ENCODE peak calls at places on chromosomes 4 and X, in eight cellular contexts. L, B, K, Q, A, O, V and D are unnamed samples.

GRCh38 chr4:95549246-95550138 is 719 bp upstream of the UNC5C start:
- DNase-seq in L (no peak), B (no peak), K (peak), Q (peak), A (peak), O (peak), V (peak), D (peak)

GRCh38 chrX:138890491-138890890 is 179.0 kb upstream of the FGF13 start:
- DNase-seq in L (no peak), B (no peak), K (no peak), Q (no peak), A (no peak), O (no peak), V (no peak), D (no peak)

GRCh38 chr4:26140150-26140898 is 180.5 kb upstream of the RBPJ start:
- DNase-seq in L (no peak), B (peak), K (peak), Q (no peak), A (no peak), O (no peak), V (no peak), D (peak)

GRCh38 chrX:133265331-133265730 is 47.2 kb upstream of the TFDP3 start:
- DNase-seq in L (no peak), B (no peak), K (peak), Q (no peak), A (peak), O (no peak), V (no peak), D (no peak)

GRCh38 chr4:17912011-17912410 is 101.2 kb downstream of the NCAPG start:
- DNase-seq in L (no peak), B (no peak), K (no peak), Q (no peak), A (no peak), O (no peak), V (no peak), D (no peak)

GRCh38 chr4:55545133-55545532 is 1.6 kb downstream of the CLOCK start:
- DNase-seq in L (peak), B (no peak), K (peak), Q (no peak), A (no peak), O (no peak), V (no peak), D (no peak)

GRCh38 chrX:43809463-43809862 is 72.8 kb downstream of the MAOB start:
- DNase-seq in L (no peak), B (no peak), K (no peak), Q (no peak), A (no peak), O (no peak), V (no peak), D (no peak)

GRCh38 chr4:160299177-160299576 is 1196.3 kb downstream of the RAPGEF2 start:
- DNase-seq in L (no peak), B (no peak), K (no peak), Q (no peak), A (no peak), O (no peak), V (no peak), D (no peak)

GRCh38 chrX:119222932-119223331 is 13.2 kb upstream of the PGRMC1 start:
- DNase-seq in L (no peak), B (no peak), K (no peak), Q (no peak), A (no peak), O (no peak), V (no peak), D (no peak)

DNA sequence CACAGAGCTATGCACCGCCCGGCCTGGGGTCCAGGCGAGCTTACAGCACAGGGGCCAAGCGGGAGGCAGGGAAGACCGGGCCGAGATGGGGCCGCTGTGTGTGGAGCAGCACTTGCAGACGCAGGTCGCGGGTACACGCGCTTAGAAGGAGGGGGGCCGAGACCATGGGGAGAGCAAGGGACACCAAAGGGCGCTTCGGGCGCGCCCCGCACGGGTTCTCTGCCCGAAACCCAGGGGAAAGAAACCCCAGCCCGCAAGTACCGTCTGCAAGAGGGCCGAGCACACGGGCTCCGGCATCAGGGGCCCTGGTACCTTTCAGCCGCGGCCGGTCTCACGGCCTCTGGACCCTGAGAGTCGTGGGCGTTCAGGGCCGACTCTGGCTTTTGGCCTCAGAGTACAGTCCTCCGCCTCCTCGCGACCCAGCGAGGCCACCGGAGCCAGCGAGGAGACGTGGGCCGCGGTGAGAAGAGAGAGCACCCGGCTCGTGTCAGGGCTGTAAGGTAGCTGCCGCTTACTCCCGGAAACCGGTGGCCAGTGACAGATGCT is 337 bp downstream of the EOLA2 start:
- DNase-seq in L (no peak), B (no peak), K (peak), Q (no peak), A (peak), O (peak), V (peak), D (no peak)
- TF ChIP-seq POLR2A in L (no peak), B (no peak), K (no peak), Q (peak), A (no peak), O (no peak), V (no peak), D (no peak)

GRCh38 chr4:74444891-74445642 is at the start of gene AREG:
- DNase-seq in L (peak), B (peak), K (peak), Q (peak), A (peak), O (peak), V (peak), D (no peak)
- TF ChIP-seq POLR2A in L (peak), B (peak), K (no peak), Q (peak), A (peak), O (no peak), V (peak), D (no peak)

GRCh38 chr4:16225996-16226815 is at the start of gene TAPT1:
- DNase-seq in L (no peak), B (peak), K (peak), Q (peak), A (peak), O (peak), V (peak), D (peak)

GRCh38 chr4:16227462-16227868 is 1.2 kb upstream of the TAPT1 start:
- DNase-seq in L (no peak), B (peak), K (peak), Q (peak), A (peak), O (peak), V (peak), D (no peak)

GRCh38 chr4:16225681-16225995 is 633 bp downstream of the TAPT1 start:
- DNase-seq in L (no peak), B (no peak), K (no peak), Q (no peak), A (no peak), O (no peak), V (no peak), D (no peak)

GRCh38 chr4:16225139-16225538 is 1.1 kb downstream of the TAPT1 start:
- DNase-seq in L (no peak), B (no peak), K (peak), Q (no peak), A (no peak), O (no peak), V (no peak), D (no peak)

DNA sequence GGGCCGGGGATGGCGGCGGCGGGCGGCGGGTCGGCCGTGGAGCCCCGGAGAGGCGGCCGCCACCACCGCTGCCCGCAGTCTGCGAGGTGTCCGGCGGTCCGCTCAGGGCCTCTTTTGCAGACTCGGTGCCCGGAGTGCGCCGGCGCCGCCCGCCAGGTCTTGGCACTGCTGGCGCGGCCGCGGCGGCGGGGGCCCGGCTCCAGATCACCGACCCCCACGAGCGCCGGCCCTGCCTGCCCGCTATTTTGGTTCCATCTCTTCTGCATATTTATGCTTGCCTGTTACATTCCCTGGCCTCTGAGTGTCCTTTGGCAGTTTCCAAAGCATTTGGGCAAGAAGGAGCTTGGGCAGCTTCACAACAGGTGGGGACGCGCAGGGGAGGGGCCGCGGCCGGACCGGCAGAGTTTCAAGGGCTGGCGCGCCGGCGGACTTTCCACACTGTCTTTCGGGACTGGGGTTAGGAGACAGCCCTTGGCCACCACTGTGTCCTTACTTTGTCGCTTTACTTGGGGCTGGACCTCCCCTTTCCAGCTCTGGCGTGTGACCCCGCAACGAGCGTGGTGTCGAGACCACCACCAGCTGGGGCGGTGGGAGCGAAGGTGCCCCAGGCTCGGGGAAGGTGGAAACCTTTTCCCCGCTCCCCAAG is 668 bp upstream of the TAPT1 start:
- DNase-seq in L (no peak), B (peak), K (peak), Q (peak), A (peak), O (peak), V (peak), D (no peak)
- TF ChIP-seq POLR2A in L (no peak), B (peak), K (no peak), Q (no peak), A (peak), O (no peak), V (no peak), D (no peak)

GRCh38 chr4:139082750-139083532 is 67.4 kb downstream of the NOCT start:
- DNase-seq in L (peak), B (peak), K (peak), Q (peak), A (peak), O (peak), V (peak), D (peak)
- TF ChIP-seq POLR2A in L (peak), B (peak), K (peak), Q (peak), A (peak), O (no peak), V (no peak), D (peak)

DNA sequence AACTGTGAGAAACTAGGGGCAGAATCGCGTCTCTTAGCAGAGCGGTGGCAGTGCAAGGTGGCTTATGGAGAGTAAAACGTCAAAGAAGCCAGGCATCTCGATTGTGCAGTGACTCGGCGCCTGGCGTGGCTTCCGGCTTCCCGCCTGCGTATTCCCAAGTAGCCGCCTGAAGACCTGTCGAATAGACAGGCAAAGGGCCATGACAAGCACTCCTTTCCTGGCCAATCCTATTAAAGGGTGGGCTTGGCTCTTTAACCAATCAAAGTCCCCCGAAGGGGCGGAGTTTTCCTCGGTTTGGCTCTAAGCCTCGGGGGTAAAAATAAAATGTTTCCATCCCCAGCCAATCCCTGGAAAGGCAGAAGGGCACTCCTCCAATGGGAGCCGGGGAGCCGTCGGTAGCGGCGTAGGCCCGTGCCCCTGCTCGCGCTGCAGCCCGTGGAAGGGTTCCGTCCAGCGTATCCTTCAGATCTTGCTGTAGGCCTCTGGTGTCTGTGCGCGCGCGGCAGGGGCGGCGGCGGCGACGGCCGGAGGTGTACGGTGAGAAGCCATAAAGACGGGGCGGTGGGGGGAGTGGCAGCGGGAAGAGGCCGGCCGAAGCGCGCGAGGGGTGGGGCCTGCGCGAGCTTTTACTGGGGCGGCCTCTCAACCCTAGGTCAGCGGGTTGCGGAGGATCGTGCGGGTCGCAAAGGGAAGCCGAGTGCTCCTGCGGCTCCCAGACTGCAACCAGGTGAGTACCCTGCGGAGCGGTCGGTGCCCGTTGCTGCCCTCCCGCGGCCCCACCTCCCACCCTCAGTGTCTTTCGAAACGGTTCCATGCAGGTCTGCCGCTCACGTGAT is at the start of gene KANTR:
- DNase-seq in L (peak), B (peak), K (peak), Q (peak), A (peak), O (peak), V (peak), D (peak)
- TF ChIP-seq POLR2A in L (no peak), B (peak), K (peak), Q (peak), A (peak), O (no peak), V (no peak), D (peak)

GRCh38 chr4:169847171-169847570 is 89.4 kb upstream of the HPF1 start:
- DNase-seq in L (no peak), B (no peak), K (no peak), Q (no peak), A (no peak), O (no peak), V (no peak), D (no peak)
- TF ChIP-seq POLR2A in L (no peak), B (no peak), K (no peak), Q (no peak), A (no peak), O (no peak), V (no peak), D (no peak)

GRCh38 chrX:154478728-154479622 is at the start of gene LAGE3:
- DNase-seq in L (peak), B (peak), K (peak), Q (peak), A (peak), O (peak), V (peak), D (peak)
- TF ChIP-seq POLR2A in L (peak), B (peak), K (peak), Q (peak), A (peak), O (no peak), V (no peak), D (peak)

GRCh38 chrX:30652527-30653414 is 452 bp upstream of the GK start:
- DNase-seq in L (peak), B (peak), K (peak), Q (peak), A (peak), O (peak), V (peak), D (peak)
- TF ChIP-seq POLR2A in L (no peak), B (no peak), K (peak), Q (peak), A (peak), O (no peak), V (no peak), D (peak)

DNA sequence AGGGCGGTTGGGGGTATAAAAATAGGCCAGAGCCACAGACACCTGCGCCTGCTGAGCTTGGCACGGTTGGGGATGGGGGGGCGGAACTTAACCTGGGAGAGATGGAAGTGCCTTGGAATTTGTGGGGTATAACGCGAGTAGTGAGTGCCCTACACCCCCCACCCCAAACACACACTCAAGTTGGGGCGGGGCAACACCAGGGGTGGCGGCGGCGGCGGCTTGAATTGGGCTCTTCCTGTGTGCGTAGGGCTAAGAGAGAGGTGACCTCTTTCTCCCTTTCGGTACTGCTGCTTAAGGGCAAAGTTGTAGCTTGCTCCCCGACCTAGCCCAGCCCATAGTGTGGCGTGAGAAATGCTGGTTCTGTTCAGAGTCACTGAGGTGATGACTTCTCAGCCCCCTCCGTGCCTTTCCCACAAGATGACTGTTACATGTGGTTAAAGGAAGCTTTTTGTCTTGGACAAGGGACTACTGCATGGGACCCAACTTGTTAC is 839 bp downstream of the STK26 start:
- DNase-seq in L (no peak), B (no peak), K (peak), Q (no peak), A (no peak), O (no peak), V (no peak), D (peak)
- TF ChIP-seq POLR2A in L (no peak), B (no peak), K (peak), Q (no peak), A (no peak), O (no peak), V (no peak), D (no peak)

DNA sequence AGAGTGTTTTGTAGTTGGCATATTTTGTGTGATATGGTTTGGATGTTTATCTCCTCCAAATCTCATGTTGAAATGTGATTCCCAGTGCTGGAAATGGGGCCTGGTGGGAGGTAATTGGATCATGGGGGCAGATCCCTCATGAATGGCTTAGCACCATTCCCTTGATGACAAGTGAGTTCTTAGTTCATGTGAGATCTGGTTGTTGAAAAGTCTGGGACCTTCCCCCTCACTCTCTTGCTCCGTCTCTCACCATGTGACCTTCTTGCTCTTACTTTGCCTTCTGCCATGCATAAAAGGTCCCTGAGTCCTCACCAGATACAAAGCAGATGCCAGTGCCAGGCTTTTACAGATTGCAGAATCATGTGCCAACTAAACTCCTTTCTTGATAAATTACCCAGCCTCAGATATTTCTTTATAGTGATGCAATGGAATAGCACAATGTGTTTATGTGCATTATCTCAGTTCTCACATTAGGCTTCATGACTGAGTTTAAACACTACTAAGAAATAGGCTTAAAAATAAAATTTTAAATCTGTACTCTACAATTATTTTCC is 1348.8 kb downstream of the STIM2 start:
- DNase-seq in L (no peak), B (no peak), K (no peak), Q (no peak), A (no peak), O (no peak), V (no peak), D (no peak)
- TF ChIP-seq POLR2A in L (no peak), B (no peak), K (no peak), Q (no peak), A (no peak), O (no peak), V (no peak), D (no peak)